ENCODE peak calls at places on chromosomes 16 and 17, in five cellular contexts. One of them, this sample, is unnamed. For H3K27me3, the result is how much of the 10 kb centered on the place peaks cover.

GRCh38 chr16:83802559-83802958 is 5.2 kb upstream of the HSBP1 start:
- DNase-seq in cardiac muscle cell: no peak
- DNase-seq in Peyer's patch: no peak
- DNase-seq in left ventricle myocardium inferior: no peak
- DNase-seq in prostate gland: no peak
- DNase-seq in this sample: no peak

GRCh38 chr16:2966043-2966802 is 2.1 kb downstream of the KREMEN2 start:
- DNase-seq in cardiac muscle cell: no peak
- DNase-seq in Peyer's patch: no peak
- DNase-seq in left ventricle myocardium inferior: no peak
- DNase-seq in prostate gland: no peak
- DNase-seq in this sample: no peak

GRCh38 chr17:43994272-43995149 is 9.9 kb upstream of the NAGS start:
- DNase-seq in cardiac muscle cell: peak
- DNase-seq in Peyer's patch: peak
- DNase-seq in left ventricle myocardium inferior: peak
- DNase-seq in prostate gland: peak
- DNase-seq in this sample: no peak

GRCh38 chr17:12107905-12108304 is 87.2 kb downstream of the MAP2K4 start:
- DNase-seq in cardiac muscle cell: no peak
- DNase-seq in Peyer's patch: no peak
- DNase-seq in left ventricle myocardium inferior: no peak
- DNase-seq in prostate gland: no peak
- DNase-seq in this sample: no peak

GRCh38 chr17:14304876-14305636 is 4.2 kb downstream of the HS3ST3B1 start:
- DNase-seq in cardiac muscle cell: no peak
- DNase-seq in Peyer's patch: no peak
- DNase-seq in left ventricle myocardium inferior: no peak
- DNase-seq in prostate gland: no peak
- DNase-seq in this sample: no peak

GRCh38 chr17:6415616-6416015 is 19.3 kb downstream of the AIPL1 start:
- DNase-seq in cardiac muscle cell: peak
- DNase-seq in Peyer's patch: no peak
- DNase-seq in left ventricle myocardium inferior: no peak
- DNase-seq in prostate gland: no peak
- DNase-seq in this sample: no peak

GRCh38 chr16:31130899-31131298 is 4.6 kb downstream of the PRSS8 start:
- DNase-seq in cardiac muscle cell: no peak
- DNase-seq in Peyer's patch: no peak
- DNase-seq in left ventricle myocardium inferior: no peak
- DNase-seq in prostate gland: peak
- DNase-seq in this sample: no peak

GRCh38 chr17:48429156-48429555 is 858 bp downstream of the SKAP1 start:
- DNase-seq in cardiac muscle cell: no peak
- DNase-seq in Peyer's patch: no peak
- DNase-seq in left ventricle myocardium inferior: no peak
- DNase-seq in prostate gland: no peak
- DNase-seq in this sample: no peak

GRCh38 chr17:1362065-1362848 is 37.8 kb downstream of the YWHAE start:
- DNase-seq in cardiac muscle cell: no peak
- DNase-seq in Peyer's patch: no peak
- DNase-seq in left ventricle myocardium inferior: no peak
- DNase-seq in prostate gland: no peak
- DNase-seq in this sample: no peak

GRCh38 chr16:58515871-58516767 is 802 bp downstream of the SETD6 start:
- DNase-seq in cardiac muscle cell: peak
- DNase-seq in Peyer's patch: peak
- DNase-seq in left ventricle myocardium inferior: no peak
- DNase-seq in prostate gland: no peak
- DNase-seq in this sample: no peak

GRCh38 chr17:19769946-19770652 is 22.0 kb upstream of the ALDH3A1 start:
- DNase-seq in cardiac muscle cell: no peak
- DNase-seq in Peyer's patch: no peak
- DNase-seq in left ventricle myocardium inferior: no peak
- DNase-seq in prostate gland: no peak
- DNase-seq in this sample: peak

GRCh38 chr16:11621920-11622651 is 35.4 kb upstream of the LITAF start:
- DNase-seq in cardiac muscle cell: no peak
- DNase-seq in Peyer's patch: peak
- DNase-seq in left ventricle myocardium inferior: no peak
- DNase-seq in prostate gland: no peak
- DNase-seq in this sample: no peak

GRCh38 chr17:56715613-56716357 is 117.9 kb downstream of the C17orf67 start:
- DNase-seq in cardiac muscle cell: peak
- DNase-seq in Peyer's patch: peak
- DNase-seq in left ventricle myocardium inferior: peak
- DNase-seq in prostate gland: peak
- DNase-seq in this sample: peak

GRCh38 chr16:11073407-11073806 is 129.0 kb downstream of the CLEC16A start:
- DNase-seq in cardiac muscle cell: no peak
- DNase-seq in Peyer's patch: no peak
- DNase-seq in left ventricle myocardium inferior: no peak
- DNase-seq in prostate gland: no peak
- DNase-seq in this sample: no peak

GRCh38 chr16:50266337-50267091 is at the start of gene ADCY7:
- DNase-seq in cardiac muscle cell: peak
- DNase-seq in Peyer's patch: peak
- DNase-seq in left ventricle myocardium inferior: peak
- DNase-seq in prostate gland: no peak
- DNase-seq in this sample: peak

GRCh38 chr16:8370374-8371015 is 219.8 kb downstream of the TMEM114 start:
- DNase-seq in cardiac muscle cell: no peak
- DNase-seq in Peyer's patch: no peak
- DNase-seq in left ventricle myocardium inferior: no peak
- DNase-seq in prostate gland: no peak
- DNase-seq in this sample: no peak

GRCh38 chr16:29811896-29812665 is at the start of gene PRRT2:
- DNase-seq in cardiac muscle cell: peak
- DNase-seq in Peyer's patch: peak
- DNase-seq in left ventricle myocardium inferior: peak
- DNase-seq in prostate gland: peak
- DNase-seq in this sample: no peak

GRCh38 chr16:23729503-23730424 is 16.7 kb upstream of the ERN2 start:
- DNase-seq in cardiac muscle cell: no peak
- DNase-seq in Peyer's patch: no peak
- DNase-seq in left ventricle myocardium inferior: no peak
- DNase-seq in prostate gland: no peak
- DNase-seq in this sample: peak

GRCh38 chr17:38915639-38915995 is 9.8 kb upstream of the LASP1NB start:
- DNase-seq in cardiac muscle cell: no peak
- DNase-seq in Peyer's patch: no peak
- DNase-seq in left ventricle myocardium inferior: no peak
- DNase-seq in prostate gland: no peak
- DNase-seq in this sample: no peak

GRCh38 chr17:67442787-67443624 is 65.9 kb downstream of the PITPNC1 start:
- DNase-seq in cardiac muscle cell: peak
- DNase-seq in Peyer's patch: no peak
- DNase-seq in left ventricle myocardium inferior: no peak
- DNase-seq in prostate gland: no peak
- DNase-seq in this sample: no peak

GRCh38 chr16:21260870-21261791 is 17.0 kb downstream of the CRYM start:
- DNase-seq in cardiac muscle cell: no peak
- DNase-seq in Peyer's patch: no peak
- DNase-seq in left ventricle myocardium inferior: no peak
- DNase-seq in prostate gland: no peak
- DNase-seq in this sample: peak

GRCh38 chr16:87829123-87829980 is 40.0 kb downstream of the SLC7A5 start:
- DNase-seq in cardiac muscle cell: no peak
- DNase-seq in Peyer's patch: no peak
- DNase-seq in left ventricle myocardium inferior: no peak
- DNase-seq in prostate gland: no peak
- DNase-seq in this sample: no peak

GRCh38 chr17:39304188-39304587 is 78.4 kb upstream of the STAC2 start:
- DNase-seq in cardiac muscle cell: no peak
- DNase-seq in Peyer's patch: no peak
- DNase-seq in left ventricle myocardium inferior: no peak
- DNase-seq in prostate gland: no peak
- DNase-seq in this sample: no peak

GRCh38 chr16:31460582-31461002 is 1.3 kb downstream of the ARMC5 start:
- DNase-seq in cardiac muscle cell: no peak
- DNase-seq in Peyer's patch: no peak
- DNase-seq in left ventricle myocardium inferior: no peak
- DNase-seq in prostate gland: no peak
- DNase-seq in this sample: peak

GRCh38 chr17:50117202-50118040 is 12.5 kb downstream of the SAMD14 start:
- DNase-seq in cardiac muscle cell: peak
- DNase-seq in Peyer's patch: peak
- DNase-seq in left ventricle myocardium inferior: no peak
- DNase-seq in prostate gland: peak
- DNase-seq in this sample: no peak

GRCh38 chr17:16986391-16986790 is 14.5 kb upstream of the TNFRSF13B start:
- DNase-seq in cardiac muscle cell: no peak
- DNase-seq in Peyer's patch: no peak
- DNase-seq in left ventricle myocardium inferior: no peak
- DNase-seq in prostate gland: no peak
- DNase-seq in this sample: peak

GRCh38 chr16:1157639-1158455 is 4.9 kb downstream of the CACNA1H start:
- DNase-seq in cardiac muscle cell: no peak
- DNase-seq in Peyer's patch: no peak
- DNase-seq in left ventricle myocardium inferior: peak
- DNase-seq in prostate gland: no peak
- DNase-seq in this sample: no peak

GRCh38 chr17:2946130-2946529 is 117.3 kb downstream of the OR1D5 start:
- DNase-seq in cardiac muscle cell: no peak
- DNase-seq in Peyer's patch: no peak
- DNase-seq in left ventricle myocardium inferior: no peak
- DNase-seq in prostate gland: no peak
- DNase-seq in this sample: no peak
- H3K27ac ChIP-seq in cardiac muscle cell: no peak
- H3K27ac ChIP-seq in Peyer's patch: no peak
- H3K27ac ChIP-seq in left ventricle myocardium inferior: peak
- H3K27ac ChIP-seq in prostate gland: no peak
- H3K27ac ChIP-seq in this sample: no peak

DNA sequence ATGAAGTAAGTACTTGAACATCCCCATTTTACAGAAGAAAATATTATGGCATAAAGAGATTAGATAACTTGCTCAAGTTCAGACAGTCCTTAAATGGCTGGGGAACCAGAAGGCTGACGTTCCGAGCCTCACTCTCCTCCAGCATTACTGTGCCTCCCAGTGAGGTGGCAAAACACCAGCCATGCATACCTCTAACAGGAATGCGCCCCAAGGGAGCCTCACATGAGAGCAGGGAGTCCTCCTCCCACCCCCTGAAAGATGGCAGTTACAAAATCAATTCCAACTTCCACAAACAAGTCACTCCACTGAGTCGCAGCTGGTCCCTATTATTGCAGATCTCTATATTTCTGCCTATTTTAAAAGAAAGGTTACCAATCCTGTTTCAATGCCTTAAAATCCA is 55.6 kb downstream of the ANKFY1 start:
- DNase-seq in cardiac muscle cell: no peak
- DNase-seq in Peyer's patch: no peak
- DNase-seq in left ventricle myocardium inferior: no peak
- DNase-seq in prostate gland: no peak
- DNase-seq in this sample: no peak
- H3K27me3 ChIP-seq in cardiac muscle cell: under half
- H3K27me3 ChIP-seq in Peyer's patch: under half
- H3K27me3 ChIP-seq in left ventricle myocardium inferior: under half
- H3K27me3 ChIP-seq in prostate gland: under half
- H3K27me3 ChIP-seq in this sample: under half

GRCh38 chr16:67963325-67964321 is 4.8 kb downstream of the SLC12A4 start:
- DNase-seq in cardiac muscle cell: peak
- DNase-seq in Peyer's patch: no peak
- DNase-seq in left ventricle myocardium inferior: no peak
- DNase-seq in prostate gland: no peak
- DNase-seq in this sample: no peak

GRCh38 chr16:67959520-67959919 is 8.9 kb downstream of the SLC12A4 start:
- DNase-seq in cardiac muscle cell: no peak
- DNase-seq in Peyer's patch: no peak
- DNase-seq in left ventricle myocardium inferior: peak
- DNase-seq in prostate gland: no peak
- DNase-seq in this sample: no peak

GRCh38 chr16:67959930-67960329 is 8.5 kb downstream of the SLC12A4 start:
- DNase-seq in cardiac muscle cell: no peak
- DNase-seq in Peyer's patch: no peak
- DNase-seq in left ventricle myocardium inferior: no peak
- DNase-seq in prostate gland: no peak
- DNase-seq in this sample: no peak

GRCh38 chr16:67962135-67962534 is 6.3 kb downstream of the SLC12A4 start:
- DNase-seq in cardiac muscle cell: no peak
- DNase-seq in Peyer's patch: no peak
- DNase-seq in left ventricle myocardium inferior: no peak
- DNase-seq in prostate gland: no peak
- DNase-seq in this sample: no peak

GRCh38 chr16:67961551-67961957 is 6.9 kb downstream of the SLC12A4 start:
- DNase-seq in cardiac muscle cell: no peak
- DNase-seq in Peyer's patch: no peak
- DNase-seq in left ventricle myocardium inferior: no peak
- DNase-seq in prostate gland: peak
- DNase-seq in this sample: no peak
- H3K27ac ChIP-seq in cardiac muscle cell: no peak
- H3K27ac ChIP-seq in Peyer's patch: no peak
- H3K27ac ChIP-seq in left ventricle myocardium inferior: peak
- H3K27ac ChIP-seq in prostate gland: no peak
- H3K27ac ChIP-seq in this sample: no peak

GRCh38 chr17:42673885-42674754 is 2.7 kb downstream of the PLEKHH3 start:
- DNase-seq in cardiac muscle cell: peak
- DNase-seq in Peyer's patch: no peak
- DNase-seq in left ventricle myocardium inferior: peak
- DNase-seq in prostate gland: peak
- DNase-seq in this sample: no peak
- H3K27me3 ChIP-seq in cardiac muscle cell: under half
- H3K27me3 ChIP-seq in Peyer's patch: under half
- H3K27me3 ChIP-seq in left ventricle myocardium inferior: under half
- H3K27me3 ChIP-seq in prostate gland: under half
- H3K27me3 ChIP-seq in this sample: under half

GRCh38 chr17:8859029-8859803 is 8.3 kb downstream of the PIK3R6 start:
- DNase-seq in cardiac muscle cell: no peak
- DNase-seq in Peyer's patch: peak
- DNase-seq in left ventricle myocardium inferior: no peak
- DNase-seq in prostate gland: no peak
- DNase-seq in this sample: no peak
- H3K27ac ChIP-seq in cardiac muscle cell: no peak
- H3K27ac ChIP-seq in Peyer's patch: no peak
- H3K27ac ChIP-seq in left ventricle myocardium inferior: peak
- H3K27ac ChIP-seq in prostate gland: no peak
- H3K27ac ChIP-seq in this sample: no peak

DNA sequence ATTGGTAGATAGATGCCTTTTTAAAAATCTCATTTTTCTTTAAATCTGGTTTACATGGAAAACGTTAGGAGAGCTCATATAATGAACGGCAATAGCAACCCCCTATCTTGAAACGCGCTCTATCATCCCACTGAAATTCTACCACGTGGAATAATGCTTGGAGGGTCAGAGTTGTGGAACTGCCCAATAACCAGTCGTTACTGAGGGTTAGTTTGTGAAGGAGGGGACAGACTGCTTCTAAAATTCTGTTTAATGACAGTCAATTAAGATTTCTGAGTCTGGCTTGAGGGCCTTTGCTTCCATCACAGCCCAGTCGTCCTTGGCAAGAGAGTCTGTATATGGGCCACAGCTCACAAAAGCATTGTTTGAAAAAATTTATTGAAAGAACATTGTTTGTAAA is 482 bp downstream of the IRF8 start:
- DNase-seq in cardiac muscle cell: no peak
- DNase-seq in Peyer's patch: no peak
- DNase-seq in left ventricle myocardium inferior: no peak
- DNase-seq in prostate gland: no peak
- DNase-seq in this sample: no peak
- H3K27me3 ChIP-seq in cardiac muscle cell: half or more
- H3K27me3 ChIP-seq in Peyer's patch: under half
- H3K27me3 ChIP-seq in left ventricle myocardium inferior: half or more
- H3K27me3 ChIP-seq in prostate gland: under half
- H3K27me3 ChIP-seq in this sample: half or more

This sample was measured in AG04450.